ENCODE peak calls at places on chromosomes 11 and 22, in five cellular contexts. U, B, J, V and R are unnamed samples.
A peak's percentile ranks its signal among the peaks of the same experiment; 100 is the strongest.

GRCh38 chr11:108589136-108589535 is 4.4 kb downstream of the EXPH5 start:
- DNase-seq in U (no peak), B (no peak), J (no peak), V (no peak), R (no peak)

GRCh38 chr11:37914859-37915258 is 1316.8 kb upstream of the RAG2 start:
- DNase-seq in U (no peak), B (no peak), J (no peak), V (no peak), R (no peak)

GRCh38 chr11:7444582-7444981 is 40.7 kb upstream of the OLFML1 start:
- DNase-seq in U (no peak), B (no peak), J (no peak), V (no peak), R (no peak)

GRCh38 chr22:37273126-37273845 is 9.0 kb upstream of the CYTH4 start:
- DNase-seq in U (no peak), B (no peak), J (no peak), V (peak; percentile 78), R (peak; percentile 25)

GRCh38 chr11:67556244-67556643 is 27.4 kb upstream of the GSTP1 start:
- DNase-seq in U (no peak), B (no peak), J (no peak), V (no peak), R (no peak)

GRCh38 chr11:117966908-117967307 is 19.3 kb upstream of the IL10RA start:
- DNase-seq in U (no peak), B (no peak), J (no peak), V (no peak), R (no peak)

GRCh38 chr11:17979770-17980371 is 33.0 kb downstream of the SERGEF start:
- DNase-seq in U (peak; percentile 37), B (no peak), J (no peak), V (peak; percentile 20), R (peak; percentile 72)

GRCh38 chr11:46180741-46181140 is 59.5 kb upstream of the PHF21A start:
- DNase-seq in U (no peak), B (no peak), J (no peak), V (no peak), R (no peak)

GRCh38 chr11:18270102-18270501 is 4.0 kb downstream of the SAA1 start:
- DNase-seq in U (no peak), B (no peak), J (no peak), V (no peak), R (no peak)

GRCh38 chr11:87076260-87076783 is 38.6 kb downstream of the TMEM135 start:
- DNase-seq in U (no peak), B (no peak), J (no peak), V (no peak), R (no peak)

GRCh38 chr11:118202599-118203422 is 22.0 kb downstream of the JAML start:
- DNase-seq in U (peak; percentile 66), B (no peak), J (no peak), V (no peak), R (no peak)

GRCh38 chr11:134045799-134046635 is 22.9 kb upstream of the JAM3 start:
- DNase-seq in U (no peak), B (no peak), J (no peak), V (no peak), R (no peak)

GRCh38 chr11:125390949-125391348 is 105.1 kb downstream of the FEZ1 start:
- DNase-seq in U (no peak), B (no peak), J (no peak), V (no peak), R (no peak)

GRCh38 chr22:27773236-27773550 is 28.4 kb downstream of the MN1 start:
- DNase-seq in U (no peak), B (no peak), J (no peak), V (no peak), R (no peak)

GRCh38 chr11:68038718-68039525 is at the start of gene TCIRG1:
- DNase-seq in U (peak; percentile 82), B (peak; percentile 91), J (no peak), V (peak; percentile 80), R (peak; percentile 93)

GRCh38 chr11:119734788-119735187 is 5.8 kb upstream of the NECTIN1 start:
- DNase-seq in U (no peak), B (no peak), J (no peak), V (no peak), R (no peak)

GRCh38 chr11:10204021-10204420 is 90.0 kb downstream of the SBF2 start:
- DNase-seq in U (no peak), B (no peak), J (no peak), V (no peak), R (no peak)

GRCh38 chr11:36149538-36150242 is 139.5 kb downstream of the COMMD9 start:
- DNase-seq in U (peak; percentile 47), B (peak; percentile 62), J (no peak), V (peak; percentile 99), R (peak; percentile 71)

GRCh38 chr22:20747223-20747622 is 26.7 kb upstream of the SERPIND1 start:
- DNase-seq in U (no peak), B (no peak), J (no peak), V (no peak), R (no peak)

GRCh38 chr11:12678991-12679390 is 4.8 kb downstream of the TEAD1 start:
- DNase-seq in U (no peak), B (no peak), J (no peak), V (no peak), R (no peak)

GRCh38 chr22:36417281-36417686 is 29.5 kb upstream of the MYH9 start:
- DNase-seq in U (no peak), B (peak; percentile 54), J (no peak), V (peak; percentile 68), R (no peak)

GRCh38 chr11:79768343-79768742 is 327.5 kb upstream of the TENM4 start:
- DNase-seq in U (no peak), B (no peak), J (no peak), V (no peak), R (no peak)

GRCh38 chr11:15106201-15106965 is 8.3 kb upstream of the INSC start:
- DNase-seq in U (no peak), B (no peak), J (no peak), V (peak; percentile 96), R (no peak)

GRCh38 chr11:77178150-77178549 is 50.1 kb downstream of the MYO7A start:
- DNase-seq in U (no peak), B (no peak), J (no peak), V (no peak), R (no peak)

GRCh38 chr11:10307022-10307410 is 2.1 kb downstream of the ADM start:
- DNase-seq in U (no peak), B (no peak), J (no peak), V (peak; percentile 75), R (no peak)

GRCh38 chr11:109071712-109072524 is 350.1 kb upstream of the C11orf87 start:
- DNase-seq in U (no peak), B (peak; percentile 49), J (no peak), V (peak; percentile 84), R (no peak)

GRCh38 chr11:96969251-96969650 is 579.4 kb downstream of the JRKL start:
- DNase-seq in U (no peak), B (no peak), J (no peak), V (no peak), R (no peak)

GRCh38 chr11:46718155-46719019 is 626 bp upstream of the F2 start:
- DNase-seq in U (no peak), B (peak; percentile 68), J (no peak), V (no peak), R (no peak)

GRCh38 chr11:127191689-127192088 is 191.1 kb upstream of the KIRREL3 start:
- DNase-seq in U (no peak), B (no peak), J (no peak), V (no peak), R (no peak)

GRCh38 chr11:73227571-73228211 is 9.6 kb downstream of the P2RY2 start:
- DNase-seq in U (no peak), B (peak; percentile 88), J (no peak), V (no peak), R (no peak)

GRCh38 chr22:39204216-39204615 is 40.6 kb downstream of the PDGFB start:
- DNase-seq in U (no peak), B (no peak), J (no peak), V (no peak), R (no peak)

GRCh38 chr11:94732617-94733292 is 35.4 kb upstream of the AMOTL1 start:
- DNase-seq in U (no peak), B (no peak), J (no peak), V (peak; percentile 55), R (no peak)